ENCODE peak calls at places on chromosomes 12 and 14, in four cellular contexts. I, L, O and V are unnamed samples.

GRCh38 chr12:82793882-82794281 is 107.2 kb downstream of the TMTC2 start:
- DNase-seq in I (no peak), L (no peak), O (no peak), V (no peak)

GRCh38 chr12:130014485-130014807 is 110.6 kb upstream of the TMEM132D start:
- DNase-seq in I (peak), L (no peak), O (no peak), V (no peak)

GRCh38 chr12:15701721-15702156 is 87.4 kb downstream of the EPS8 start:
- DNase-seq in I (peak), L (no peak), O (no peak), V (peak)

GRCh38 chr12:126547905-126548304 is 1482.7 kb downstream of the AACS start:
- DNase-seq in I (no peak), L (no peak), O (no peak), V (no peak)

GRCh38 chr14:69354383-69355154 is 43.5 kb downstream of the ERH start:
- DNase-seq in I (no peak), L (no peak), O (no peak), V (peak)

GRCh38 chr12:31832740-31833540 is 104.1 kb upstream of the AMN1 start:
- DNase-seq in I (no peak), L (no peak), O (no peak), V (peak)

GRCh38 chr12:10094648-10095047 is 4.1 kb downstream of the CLEC1A start:
- DNase-seq in I (no peak), L (no peak), O (no peak), V (no peak)

GRCh38 chr14:36588788-36589187 is 6.4 kb upstream of the NKX2-8 start:
- DNase-seq in I (no peak), L (no peak), O (no peak), V (no peak)

GRCh38 chr14:41986726-41987125 is 380.1 kb downstream of the LRFN5 start:
- DNase-seq in I (peak), L (no peak), O (no peak), V (no peak)

GRCh38 chr12:46342562-46343033 is 30.0 kb downstream of the SLC38A2 start:
- DNase-seq in I (peak), L (no peak), O (no peak), V (peak)

GRCh38 chr12:69329669-69330428 is 18.3 kb upstream of the LYZ start:
- DNase-seq in I (no peak), L (no peak), O (no peak), V (peak)

GRCh38 chr14:65832431-65833253 is 420.1 kb downstream of the FUT8 start:
- DNase-seq in I (peak), L (no peak), O (no peak), V (no peak)
- H3K4me3 ChIP-seq in I (peak), L (no peak), O (no peak), V (no peak)

DNA sequence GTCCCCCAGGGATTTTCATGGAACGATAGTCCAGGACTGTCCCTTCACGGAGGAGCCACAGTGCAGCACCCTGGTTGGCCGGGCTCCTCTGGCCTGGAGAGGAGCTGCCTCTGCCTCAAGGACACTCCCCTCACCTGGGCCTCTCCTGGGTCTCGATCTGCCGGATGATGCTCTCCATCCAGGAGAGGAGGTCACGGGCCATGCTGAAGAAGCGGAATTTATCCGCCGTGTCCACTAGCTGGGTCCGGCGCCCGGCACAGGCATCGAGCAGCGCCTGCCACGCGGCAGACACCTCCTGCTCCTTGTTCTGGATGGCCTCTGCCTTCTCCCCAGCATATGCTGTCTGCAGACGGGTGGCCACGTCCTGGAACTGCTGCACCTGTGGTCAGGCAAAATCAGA is 66.5 kb downstream of the PLEKHG3 start:
- DNase-seq in I (no peak), L (no peak), O (no peak), V (no peak)
- H3K4me3 ChIP-seq in I (no peak), L (no peak), O (no peak), V (no peak)

DNA sequence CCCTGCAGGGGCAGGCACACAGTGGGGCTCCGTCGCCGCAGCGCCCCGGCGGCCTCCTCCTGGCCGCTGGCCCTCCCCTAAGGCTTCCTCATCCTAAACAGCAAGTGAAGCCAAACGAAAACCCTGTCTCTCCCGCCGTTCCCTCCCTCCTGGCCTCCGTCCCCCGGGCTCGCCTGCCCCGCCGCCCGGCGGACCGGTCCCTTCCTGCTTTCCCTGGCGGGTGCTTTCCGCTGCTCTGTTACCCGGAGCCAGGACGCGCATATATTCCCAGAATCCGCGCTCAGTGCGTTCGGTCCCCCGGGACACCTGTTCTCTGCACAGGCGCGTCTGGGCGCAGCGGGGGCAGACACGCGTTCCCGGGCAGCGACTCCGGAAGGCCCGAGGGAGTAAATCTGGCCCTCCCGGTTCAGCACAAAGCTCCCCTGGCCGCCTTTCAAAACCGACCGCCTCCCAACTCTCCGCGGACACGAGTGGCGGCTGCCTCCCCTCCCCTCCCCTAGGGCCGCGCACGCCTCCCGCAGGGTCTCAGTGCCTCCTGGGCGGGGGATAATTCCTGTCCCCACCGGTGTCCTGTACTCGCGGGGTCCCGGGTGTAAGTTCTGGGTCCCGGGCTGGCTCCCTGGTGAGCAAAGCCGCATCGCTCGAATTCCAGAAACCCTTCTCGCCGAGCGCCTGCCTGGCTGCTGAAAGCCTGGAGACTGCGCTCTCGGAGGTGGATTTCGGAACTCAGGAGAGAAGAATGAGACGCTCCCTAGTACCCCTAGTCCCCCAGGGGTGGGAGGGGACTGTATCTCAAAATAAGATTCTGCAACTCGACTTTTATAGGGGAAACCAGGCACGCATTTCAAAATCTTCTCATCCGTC is 21.4 kb upstream of the CEP170B start:
- DNase-seq in I (peak), L (peak), O (no peak), V (no peak)
- H3K4me3 ChIP-seq in I (peak), L (no peak), O (peak), V (no peak)

GRCh38 chr12:79521576-79521975 is 169.2 kb downstream of the PAWR start:
- DNase-seq in I (peak), L (no peak), O (no peak), V (no peak)

GRCh38 chr12:79524507-79525148 is 166.1 kb downstream of the PAWR start:
- DNase-seq in I (no peak), L (no peak), O (no peak), V (no peak)

GRCh38 chr12:79522237-79522636 is 168.5 kb downstream of the PAWR start:
- DNase-seq in I (no peak), L (no peak), O (no peak), V (no peak)

GRCh38 chr12:79525357-79525756 is 165.4 kb downstream of the PAWR start:
- DNase-seq in I (no peak), L (no peak), O (no peak), V (no peak)

DNA sequence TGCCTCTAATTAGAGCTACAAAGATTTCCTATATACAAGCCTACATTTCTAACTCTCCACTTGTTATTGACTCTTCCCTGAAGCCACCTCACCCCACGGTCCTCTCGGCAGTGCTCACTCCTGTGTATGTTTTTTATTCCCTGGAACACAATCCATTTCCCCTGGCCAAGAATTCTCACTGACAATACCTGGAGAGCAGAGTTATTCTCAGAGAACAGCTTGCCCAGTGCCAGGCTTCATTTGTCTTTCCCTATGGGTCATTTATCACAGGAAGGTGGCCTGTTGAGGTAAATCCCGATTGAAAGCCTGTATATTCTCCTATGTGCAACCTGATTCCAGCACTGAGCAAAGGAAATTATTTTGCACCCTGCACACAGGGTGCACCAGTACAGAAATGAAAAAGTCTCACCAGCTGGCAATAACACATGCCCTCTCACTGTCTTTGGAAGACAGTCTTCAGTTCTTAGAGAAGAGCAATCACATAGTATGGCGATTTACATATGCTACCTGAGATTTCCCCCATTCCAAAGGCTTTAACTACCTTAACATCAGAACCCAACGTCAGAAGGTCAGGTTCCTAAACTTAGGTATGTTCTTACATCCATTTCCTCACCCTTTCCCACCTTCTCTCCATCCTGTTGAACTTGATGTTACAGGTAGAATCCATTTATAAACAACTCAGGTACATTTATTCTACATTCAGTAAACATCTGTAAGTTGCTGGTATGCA is 167.9 kb downstream of the PAWR start:
- DNase-seq in I (no peak), L (no peak), O (no peak), V (no peak)
- H3K4me3 ChIP-seq in I (no peak), L (no peak), O (no peak), V (no peak)

GRCh38 chr14:89773644-89774316 is 180.8 kb downstream of the EFCAB11 start:
- DNase-seq in I (no peak), L (peak), O (no peak), V (peak)
- H3K4me3 ChIP-seq in I (no peak), L (no peak), O (no peak), V (no peak)

DNA sequence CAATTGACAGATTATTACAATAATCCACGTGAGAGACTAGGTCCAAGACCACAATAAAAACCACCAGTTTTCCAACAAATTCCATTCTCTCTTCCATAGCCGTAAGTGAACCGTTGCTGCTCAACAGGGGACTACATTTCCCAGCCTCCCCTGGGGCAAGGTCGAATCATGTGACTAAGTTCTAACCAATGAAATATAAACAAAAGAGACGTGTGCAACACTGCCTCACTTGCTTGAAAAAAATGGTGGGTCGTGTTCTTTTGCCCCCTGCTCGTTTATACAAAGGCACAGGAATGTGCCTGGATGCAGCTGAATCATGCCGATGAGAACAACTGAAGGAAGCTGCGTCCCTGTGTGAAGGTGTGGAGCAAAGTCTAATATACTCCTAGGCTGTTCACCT is 51.1 kb downstream of the HSPB8 start:
- DNase-seq in I (peak), L (no peak), O (peak), V (peak)
- H3K4me3 ChIP-seq in I (no peak), L (no peak), O (peak), V (no peak)